ENCODE peak calls at places on chromosome 5, in six cellular contexts. K, L, W, V, N and P are unnamed samples.

GRCh38 chr5:124240732-124241131 is 505.7 kb downstream of the ZNF608 start:
- DNase-seq in K (no peak), L (no peak), W (no peak), V (no peak), N (no peak), P (no peak)

GRCh38 chr5:179435731-179436315 is 90.6 kb upstream of the ADAMTS2 start:
- DNase-seq in K (no peak), L (no peak), W (no peak), V (no peak), N (no peak), P (no peak)

GRCh38 chr5:56598941-56599340 is 216.4 kb upstream of the MAP3K1 start:
- DNase-seq in K (no peak), L (no peak), W (no peak), V (no peak), N (no peak), P (no peak)

GRCh38 chr5:40960027-40960426 is 50.7 kb downstream of the C7 start:
- DNase-seq in K (no peak), L (no peak), W (no peak), V (no peak), N (no peak), P (no peak)

GRCh38 chr5:88872971-88873370 is 10.0 kb downstream of the MEF2C start:
- DNase-seq in K (no peak), L (no peak), W (no peak), V (no peak), N (no peak), P (no peak)

GRCh38 chr5:142446131-142446959 is 121.5 kb upstream of the SPRY4 start:
- DNase-seq in K (no peak), L (peak; percentile 42), W (peak; percentile 84), V (no peak), N (peak; percentile 80), P (no peak)

GRCh38 chr5:128869970-128870747 is 95.1 kb upstream of the SLC27A6 start:
- DNase-seq in K (no peak), L (no peak), W (no peak), V (no peak), N (no peak), P (no peak)

GRCh38 chr5:96658272-96658671 is 3.9 kb upstream of the CAST start:
- DNase-seq in K (no peak), L (no peak), W (no peak), V (no peak), N (no peak), P (no peak)

GRCh38 chr5:16410338-16410737 is 55.3 kb downstream of the ZNF622 start:
- DNase-seq in K (no peak), L (no peak), W (no peak), V (no peak), N (no peak), P (no peak)

GRCh38 chr5:120538644-120539043 is 74.5 kb downstream of the PRR16 start:
- DNase-seq in K (no peak), L (no peak), W (peak; percentile 80), V (no peak), N (no peak), P (no peak)

GRCh38 chr5:77935516-77936364 is 159.6 kb upstream of the TBCA start:
- DNase-seq in K (peak; percentile 33), L (no peak), W (no peak), V (no peak), N (no peak), P (no peak)

GRCh38 chr5:87243161-87243877 is 24.4 kb upstream of the RASA1 start:
- DNase-seq in K (no peak), L (no peak), W (peak; percentile 88), V (no peak), N (no peak), P (peak; percentile 22)

GRCh38 chr5:94802450-94802849 is 184.0 kb downstream of the SLF1 start:
- DNase-seq in K (no peak), L (no peak), W (peak; percentile 3), V (no peak), N (no peak), P (no peak)

GRCh38 chr5:147688965-147689364 is 93.6 kb downstream of the JAKMIP2 start:
- DNase-seq in K (peak; percentile 36), L (peak; percentile 33), W (no peak), V (no peak), N (no peak), P (peak; percentile 17)

GRCh38 chr5:54637654-54638053 is 120.1 kb downstream of the SNX18 start:
- DNase-seq in K (no peak), L (peak; percentile 73), W (peak; percentile 48), V (no peak), N (no peak), P (peak; percentile 43)

GRCh38 chr5:130496215-130496614 is 592.0 kb downstream of the CHSY3 start:
- DNase-seq in K (no peak), L (no peak), W (no peak), V (no peak), N (no peak), P (no peak)

GRCh38 chr5:16685069-16685468 is 68.3 kb upstream of the RETREG1 start:
- DNase-seq in K (no peak), L (no peak), W (no peak), V (no peak), N (no peak), P (no peak)

GRCh38 chr5:157562111-157562581 is 13.4 kb downstream of the ADAM19 start:
- DNase-seq in K (no peak), L (peak; percentile 23), W (peak; percentile 63), V (no peak), N (no peak), P (peak; percentile 79)

GRCh38 chr5:16427572-16427971 is 38.0 kb downstream of the ZNF622 start:
- DNase-seq in K (no peak), L (no peak), W (no peak), V (no peak), N (no peak), P (no peak)

DNA sequence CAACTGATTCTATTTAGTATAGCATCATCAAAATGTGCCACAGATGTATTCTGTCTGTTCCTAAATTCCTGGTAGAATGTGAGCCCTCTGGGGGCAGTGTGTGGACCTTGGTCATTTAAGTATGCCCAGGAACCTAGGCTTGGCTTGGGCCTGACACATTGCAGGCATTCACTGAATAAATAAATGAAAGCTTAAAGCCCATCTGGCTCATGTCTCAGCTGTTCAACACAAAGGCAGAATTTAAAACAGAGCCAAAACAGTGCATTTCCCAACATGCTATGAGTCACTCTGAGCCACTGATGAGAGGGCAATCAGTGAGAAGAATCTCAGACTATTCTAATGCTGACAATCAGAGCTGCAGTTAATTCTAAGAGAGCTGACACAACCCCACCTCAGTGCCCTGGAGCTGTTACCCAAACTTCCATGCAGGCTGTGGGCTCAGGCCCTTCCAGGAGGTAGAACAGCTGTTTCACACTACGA is 8.1 kb downstream of the FAM193B start:
- DNase-seq in K (peak; percentile 46), L (peak; percentile 60), W (peak; percentile 99), V (peak; percentile 72), N (no peak), P (peak; percentile 49)
- H3K4me3 ChIP-seq in K (no peak overlapping the region), L (no peak overlapping the region), W (no peak overlapping the region), V (no peak overlapping the region), N (no peak overlapping the region), P (no peak overlapping the region)

GRCh38 chr5:71748360-71748759 is 29.3 kb downstream of the CARTPT start:
- DNase-seq in K (peak; percentile 30), L (peak; percentile 19), W (no peak), V (peak; percentile 23), N (no peak), P (no peak)
- TF ChIP-seq POLR2A in K (no peak), L (no peak), W (no peak), V (no peak), N (no peak), P (no peak)

DNA sequence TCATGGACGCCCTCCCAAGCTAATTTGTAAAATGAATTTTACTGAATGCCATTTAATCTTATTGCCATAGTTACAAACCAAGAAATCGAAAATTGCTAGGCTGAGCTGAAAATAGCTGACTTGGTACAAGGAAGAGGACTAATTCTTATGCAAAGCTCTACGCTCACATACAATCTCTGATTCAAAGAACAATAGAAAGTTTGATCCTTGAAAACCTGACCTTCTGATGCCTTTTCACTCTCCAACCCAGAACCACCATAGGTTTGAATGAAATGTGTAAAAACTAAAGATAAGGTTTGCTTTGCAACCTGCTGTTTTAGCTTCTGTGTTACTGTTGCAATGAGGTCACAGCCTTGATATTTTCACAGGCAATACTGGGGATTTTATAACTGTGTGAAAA is 240.5 kb upstream of the SEMA6A start:
- DNase-seq in K (no peak), L (no peak), W (no peak), V (no peak), N (no peak), P (no peak)
- H3K4me3 ChIP-seq in K (no peak overlapping the region), L (no peak overlapping the region), W (no peak overlapping the region), V (no peak overlapping the region), N (no peak overlapping the region), P (no peak overlapping the region)

GRCh38 chr5:79235578-79236363 is at the start of gene JMY:
- DNase-seq in K (peak; percentile 89), L (peak; percentile 90), W (peak; percentile 85), V (peak; percentile 85), N (peak; percentile 55), P (peak; percentile 78)
- TF ChIP-seq POLR2A in K (peak; percentile 75), L (peak; percentile 78), W (peak; percentile 74), V (no peak), N (peak; percentile 89), P (peak; percentile 90)

GRCh38 chr5:43296835-43297234 is 16.4 kb downstream of the HMGCS1 start:
- DNase-seq in K (no peak), L (no peak), W (no peak), V (no peak), N (no peak), P (no peak)
- H3K4me3 ChIP-seq in K (no peak overlapping the region), L (no peak overlapping the region), W (no peak overlapping the region), V (no peak overlapping the region), N (no peak overlapping the region), P (no peak overlapping the region)

GRCh38 chr5:154755361-154756202 is at the start of gene LARP1:
- DNase-seq in K (peak; percentile 43), L (no peak), W (peak; percentile 19), V (peak; percentile 32), N (no peak), P (peak; percentile 20)
- TF ChIP-seq POLR2A in K (peak; percentile 20), L (no peak), W (no peak), V (no peak), N (no peak), P (no peak)